ENCODE peak calls at places on chromosomes 4 and X, in four cellular contexts. U is K562, V is HepG2, O is GM12878. W is an unnamed sample.

GRCh38 chrX:13898084-13898483 is 81.2 kb upstream of the GPM6B start:
- DNase-seq in U (peak; percentile 10), V (no peak), O (peak; percentile 13), W (no peak)

GRCh38 chr4:24622435-24622834 is 38.1 kb upstream of the DHX15 start:
- DNase-seq in U (no peak), V (no peak), O (no peak), W (no peak)

GRCh38 chr4:138749303-138749702 is 266.3 kb upstream of the NOCT start:
- DNase-seq in U (no peak), V (no peak), O (no peak), W (no peak)

GRCh38 chr4:2924286-2924685 is 38.9 kb downstream of the NOP14 start:
- DNase-seq in U (no peak), V (no peak), O (no peak), W (no peak)

GRCh38 chrX:47623540-47624027 is 3.9 kb upstream of the SYN1 start:
- DNase-seq in U (peak; percentile 46), V (peak; percentile 29), O (no peak), W (peak; percentile 83)

GRCh38 chrX:2451456-2452316 is 49.1 kb downstream of the DHRSX start:
- DNase-seq in U (peak; percentile 45), V (no peak), O (no peak), W (no peak)

GRCh38 chrX:110213183-110213582 is 104.7 kb downstream of the AMMECR1 start:
- DNase-seq in U (no peak), V (no peak), O (no peak), W (no peak)

GRCh38 chr4:187128226-187128625 is 404.6 kb upstream of the FAT1 start:
- DNase-seq in U (no peak), V (no peak), O (no peak), W (no peak)

GRCh38 chr4:173494013-173494970 is 35.7 kb downstream of the HAND2 start:
- DNase-seq in U (peak; percentile 62), V (peak; percentile 66), O (peak; percentile 27), W (peak; percentile 74)

GRCh38 chrX:69060631-69061408 is 104.4 kb downstream of the PJA1 start:
- DNase-seq in U (no peak), V (peak; percentile 21), O (no peak), W (no peak)

GRCh38 chr4:87910795-87911194 is 64.7 kb upstream of the SPP1 start:
- DNase-seq in U (no peak), V (peak; percentile 47), O (no peak), W (no peak)

GRCh38 chrX:37844622-37845021 is 2.7 kb downstream of the DYNLT3 start:
- DNase-seq in U (no peak), V (no peak), O (no peak), W (no peak)
- TF ChIP-seq FOXK2 in U (no peak), V (no peak), O (no peak), W (no peak)

DNA sequence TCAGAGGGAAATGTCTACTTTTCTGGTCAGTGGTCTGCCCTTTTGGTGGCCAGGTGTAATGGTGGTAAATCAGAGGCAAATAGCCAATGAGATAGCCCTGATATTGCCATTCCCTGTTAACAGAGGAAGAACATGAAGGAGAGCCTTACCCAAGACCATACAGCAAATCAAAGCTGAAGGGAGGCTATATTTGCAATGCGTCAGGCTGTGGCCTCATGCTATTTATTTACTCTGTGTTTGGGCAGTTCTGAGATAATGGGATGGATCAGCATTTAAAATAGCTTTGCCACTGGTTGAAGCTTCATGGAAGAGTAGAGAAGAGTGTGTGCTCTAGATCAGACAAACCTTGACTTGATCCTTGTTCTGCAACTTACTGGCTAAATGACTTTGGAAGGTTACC is 73.3 kb upstream of the MAML3 start:
- DNase-seq in U (no peak), V (no peak), O (no peak), W (no peak)
- TF ChIP-seq BHLHE40 in U (no peak), V (no peak), O (no peak), W (no peak)

DNA sequence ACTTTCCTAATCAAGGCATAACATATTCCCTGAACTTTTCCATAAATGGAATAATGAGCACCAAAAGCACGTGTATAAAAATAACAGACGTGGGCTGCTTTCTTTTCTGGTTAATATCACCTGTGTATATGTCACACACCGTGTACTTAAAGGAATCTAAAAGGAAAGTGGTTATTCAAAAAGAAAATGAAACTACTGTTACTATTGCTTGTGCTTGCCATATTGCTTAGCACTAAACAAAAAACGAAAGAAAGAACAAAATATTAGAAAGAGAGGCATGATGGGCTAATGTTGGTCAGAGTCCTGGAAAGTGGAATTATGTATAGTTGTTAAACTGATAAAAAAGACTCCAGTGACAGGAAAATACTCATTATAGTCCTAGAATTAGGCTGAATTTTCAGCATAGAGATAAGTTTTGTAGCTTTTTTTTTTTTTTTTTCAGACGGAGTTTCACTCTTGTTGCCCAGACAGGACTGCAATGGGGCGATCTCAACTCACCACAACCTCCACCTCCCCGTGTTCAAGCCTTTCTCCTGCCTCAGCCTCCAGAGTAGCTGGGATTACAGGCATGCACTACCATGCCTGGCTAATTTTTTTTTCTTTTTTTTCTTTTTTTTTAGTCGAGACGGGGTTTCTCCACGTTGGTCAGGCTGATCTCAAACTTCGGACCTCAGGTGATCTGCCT is 123.2 kb downstream of the PABPC4L start:
- DNase-seq in U (no peak), V (no peak), O (no peak), W (no peak)
- TF ChIP-seq FOXK2 in U (no peak), V (no peak), O (no peak), W (no peak)

DNA sequence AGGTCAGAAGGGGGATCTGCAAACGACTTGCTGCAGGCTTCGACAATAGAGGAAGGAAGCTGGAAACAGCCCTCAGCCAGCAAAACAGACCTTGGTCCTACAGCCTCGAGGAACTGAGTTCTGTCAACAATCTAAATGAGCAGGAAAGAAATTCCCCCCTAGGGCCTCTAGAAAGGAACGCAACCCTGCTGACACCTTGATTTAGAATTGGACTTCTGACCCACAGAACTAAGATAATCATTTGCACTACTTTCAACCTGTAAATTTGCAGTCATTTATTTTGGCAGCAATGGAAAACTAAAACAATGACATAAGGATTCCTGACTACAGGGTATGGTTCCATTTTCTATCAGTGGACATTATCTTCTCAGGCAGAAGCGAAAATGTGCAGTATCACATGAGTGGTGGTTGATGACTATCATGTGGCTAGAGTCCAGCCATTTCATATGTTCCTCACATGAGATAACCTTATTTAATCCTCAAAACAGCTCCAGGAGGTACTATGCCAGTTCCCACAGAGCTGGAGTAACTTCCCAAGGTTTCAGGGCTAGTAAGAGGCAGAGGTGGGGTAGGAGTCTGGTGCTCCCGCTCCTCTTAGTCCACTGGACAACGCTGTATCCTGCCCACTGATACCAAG is 61.6 kb downstream of the SAT1 start:
- DNase-seq in U (peak; percentile 29), V (peak; percentile 65), O (no peak), W (no peak)
- TF ChIP-seq BHLHE40 in U (peak; percentile 76), V (no peak), O (no peak), W (no peak)

GRCh38 chr4:182179105-182179504 is 64.1 kb upstream of the TENM3 start:
- DNase-seq in U (no peak), V (no peak), O (no peak), W (no peak)
- TF ChIP-seq FOXK2 in U (no peak), V (no peak), O (no peak), W (no peak)

GRCh38 chr4:164405774-164406173 is 348.2 kb upstream of the SMIM31 start:
- DNase-seq in U (no peak), V (no peak), O (no peak), W (no peak)

DNA sequence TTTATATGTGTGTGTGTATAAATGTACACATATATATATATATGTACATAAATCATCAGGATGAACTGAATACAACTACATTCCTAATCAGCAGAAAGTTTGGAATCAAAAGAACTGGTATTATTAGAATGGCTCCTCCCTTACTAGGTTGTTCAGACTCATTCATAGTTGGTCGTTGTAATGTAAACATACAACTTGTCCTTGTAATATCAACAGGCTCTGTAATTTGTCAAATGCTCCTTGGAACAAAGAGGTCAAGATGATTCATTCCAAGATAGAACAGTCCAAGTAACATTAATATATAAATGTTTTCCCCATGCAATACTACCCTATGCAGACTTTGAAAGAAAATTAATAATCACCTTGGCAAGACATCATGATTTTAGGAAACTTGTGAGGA is 351.4 kb upstream of the SMIM31 start:
- DNase-seq in U (no peak), V (no peak), O (no peak), W (no peak)
- TF ChIP-seq BHLHE40 in U (no peak), V (no peak), O (no peak), W (no peak)

DNA sequence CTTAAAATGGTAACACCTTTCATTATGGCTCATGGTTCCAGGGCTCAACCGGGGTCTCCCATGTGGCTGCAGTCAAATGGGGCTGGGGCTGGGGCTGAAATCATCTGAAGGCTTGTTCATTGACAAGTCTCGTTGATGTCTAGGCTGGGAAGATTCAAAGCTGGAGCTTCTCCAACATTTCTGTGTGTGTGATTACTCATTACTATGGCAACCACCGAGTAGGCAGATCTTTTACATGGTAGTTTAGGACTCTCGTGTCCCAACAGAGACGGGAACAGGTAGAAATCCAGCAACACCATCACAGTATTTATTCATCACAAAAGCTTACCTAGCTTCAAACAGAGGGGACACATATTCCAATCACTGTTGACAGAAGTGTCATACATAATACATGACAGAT is 7.8 kb downstream of the YTHDC1 start:
- DNase-seq in U (peak; percentile 6), V (no peak), O (no peak), W (peak; percentile 5)
- TF ChIP-seq FOXK2 in U (no peak), V (no peak), O (no peak), W (no peak)

GRCh38 chr4:152938237-152938969 is 2.3 kb downstream of the FHDC1 start:
- DNase-seq in U (no peak), V (no peak), O (no peak), W (no peak)

GRCh38 chr4:152936446-152937279 is 540 bp downstream of the FHDC1 start:
- DNase-seq in U (peak; percentile 51), V (no peak), O (no peak), W (peak; percentile 44)

GRCh38 chr4:152937535-152938236 is 1.6 kb downstream of the FHDC1 start:
- DNase-seq in U (peak; percentile 78), V (no peak), O (no peak), W (peak; percentile 50)

GRCh38 chr4:152935661-152936445 is at the start of gene FHDC1:
- DNase-seq in U (peak; percentile 82), V (no peak), O (no peak), W (peak; percentile 54)

GRCh38 chr4:152937280-152937534 is 1.1 kb downstream of the FHDC1 start:
- DNase-seq in U (no peak), V (no peak), O (no peak), W (no peak)
- TF ChIP-seq BHLHE40 in U (no peak), V (no peak), O (no peak), W (no peak)

W was measured in HEK293T.